ENCODE peak calls at places on chromosomes 13 and 19, in six cellular contexts. One of them, this sample, is unnamed.

GRCh38 chr19:2659856-2660432 is 42.5 kb downstream of the GNG7 start:
- DNase-seq in hepatocyte: no peak
- DNase-seq in AG04449: no peak
- DNase-seq in bronchial epithelial cell: no peak
- DNase-seq in tibial artery: no peak
- DNase-seq in GM23338: no peak
- DNase-seq in this sample: no peak

GRCh38 chr19:16070366-16070990 is 5.8 kb upstream of the TPM4 start:
- DNase-seq in hepatocyte: no peak
- DNase-seq in AG04449: no peak
- DNase-seq in bronchial epithelial cell: peak
- DNase-seq in tibial artery: peak
- DNase-seq in GM23338: no peak
- DNase-seq in this sample: no peak

GRCh38 chr19:41626278-41626677 is 596 bp downstream of the CEACAM4 start:
- DNase-seq in hepatocyte: no peak
- DNase-seq in AG04449: no peak
- DNase-seq in bronchial epithelial cell: no peak
- DNase-seq in tibial artery: no peak
- DNase-seq in GM23338: no peak
- DNase-seq in this sample: no peak

GRCh38 chr13:98962901-98963594 is 14.8 kb downstream of the DOCK9 start:
- DNase-seq in hepatocyte: no peak
- DNase-seq in AG04449: no peak
- DNase-seq in bronchial epithelial cell: no peak
- DNase-seq in tibial artery: no peak
- DNase-seq in GM23338: no peak
- DNase-seq in this sample: no peak

GRCh38 chr13:95352486-95352885 is 51.2 kb upstream of the ABCC4 start:
- DNase-seq in hepatocyte: no peak
- DNase-seq in AG04449: no peak
- DNase-seq in bronchial epithelial cell: peak
- DNase-seq in tibial artery: no peak
- DNase-seq in GM23338: no peak
- DNase-seq in this sample: no peak

GRCh38 chr13:106612688-106613087 is 44.8 kb upstream of the ARGLU1 start:
- DNase-seq in hepatocyte: peak
- DNase-seq in AG04449: no peak
- DNase-seq in bronchial epithelial cell: peak
- DNase-seq in tibial artery: peak
- DNase-seq in GM23338: no peak
- DNase-seq in this sample: no peak

GRCh38 chr13:49450105-49450819 is 6.2 kb downstream of the SETDB2 start:
- DNase-seq in hepatocyte: no peak
- DNase-seq in AG04449: no peak
- DNase-seq in bronchial epithelial cell: no peak
- DNase-seq in tibial artery: no peak
- DNase-seq in GM23338: no peak
- DNase-seq in this sample: no peak

GRCh38 chr13:90393408-90393807 is 954.1 kb upstream of the MIR17HG start:
- DNase-seq in hepatocyte: no peak
- DNase-seq in AG04449: no peak
- DNase-seq in bronchial epithelial cell: no peak
- DNase-seq in tibial artery: no peak
- DNase-seq in GM23338: no peak
- DNase-seq in this sample: no peak

GRCh38 chr13:108302279-108302678 is 32.8 kb downstream of the TNFSF13B start:
- DNase-seq in hepatocyte: no peak
- DNase-seq in AG04449: no peak
- DNase-seq in bronchial epithelial cell: peak
- DNase-seq in tibial artery: no peak
- DNase-seq in GM23338: no peak
- DNase-seq in this sample: no peak

GRCh38 chr13:113916330-113916815 is 52.5 kb upstream of the GAS6 start:
- DNase-seq in hepatocyte: no peak
- DNase-seq in AG04449: no peak
- DNase-seq in bronchial epithelial cell: peak
- DNase-seq in tibial artery: no peak
- DNase-seq in GM23338: no peak
- DNase-seq in this sample: no peak

GRCh38 chr19:2706251-2706650 is 3.8 kb upstream of the GNG7 start:
- DNase-seq in hepatocyte: no peak
- DNase-seq in AG04449: no peak
- DNase-seq in bronchial epithelial cell: no peak
- DNase-seq in tibial artery: no peak
- DNase-seq in GM23338: no peak
- DNase-seq in this sample: no peak

GRCh38 chr19:18814063-18814462 is 17.7 kb upstream of the UPF1 start:
- DNase-seq in hepatocyte: no peak
- DNase-seq in AG04449: no peak
- DNase-seq in bronchial epithelial cell: no peak
- DNase-seq in tibial artery: peak
- DNase-seq in GM23338: no peak
- DNase-seq in this sample: no peak

GRCh38 chr13:40993987-40994386 is 25.1 kb downstream of the ELF1 start:
- DNase-seq in hepatocyte: peak
- DNase-seq in AG04449: no peak
- DNase-seq in bronchial epithelial cell: peak
- DNase-seq in tibial artery: no peak
- DNase-seq in GM23338: peak
- DNase-seq in this sample: peak

GRCh38 chr19:47158879-47159509 is 28.4 kb downstream of the SAE1 start:
- DNase-seq in hepatocyte: no peak
- DNase-seq in AG04449: no peak
- DNase-seq in bronchial epithelial cell: peak
- DNase-seq in tibial artery: no peak
- DNase-seq in GM23338: no peak
- DNase-seq in this sample: no peak

GRCh38 chr19:35843676-35844481 is 8.4 kb downstream of the NPHS1 start:
- DNase-seq in hepatocyte: peak
- DNase-seq in AG04449: no peak
- DNase-seq in bronchial epithelial cell: peak
- DNase-seq in tibial artery: no peak
- DNase-seq in GM23338: peak
- DNase-seq in this sample: no peak

DNA sequence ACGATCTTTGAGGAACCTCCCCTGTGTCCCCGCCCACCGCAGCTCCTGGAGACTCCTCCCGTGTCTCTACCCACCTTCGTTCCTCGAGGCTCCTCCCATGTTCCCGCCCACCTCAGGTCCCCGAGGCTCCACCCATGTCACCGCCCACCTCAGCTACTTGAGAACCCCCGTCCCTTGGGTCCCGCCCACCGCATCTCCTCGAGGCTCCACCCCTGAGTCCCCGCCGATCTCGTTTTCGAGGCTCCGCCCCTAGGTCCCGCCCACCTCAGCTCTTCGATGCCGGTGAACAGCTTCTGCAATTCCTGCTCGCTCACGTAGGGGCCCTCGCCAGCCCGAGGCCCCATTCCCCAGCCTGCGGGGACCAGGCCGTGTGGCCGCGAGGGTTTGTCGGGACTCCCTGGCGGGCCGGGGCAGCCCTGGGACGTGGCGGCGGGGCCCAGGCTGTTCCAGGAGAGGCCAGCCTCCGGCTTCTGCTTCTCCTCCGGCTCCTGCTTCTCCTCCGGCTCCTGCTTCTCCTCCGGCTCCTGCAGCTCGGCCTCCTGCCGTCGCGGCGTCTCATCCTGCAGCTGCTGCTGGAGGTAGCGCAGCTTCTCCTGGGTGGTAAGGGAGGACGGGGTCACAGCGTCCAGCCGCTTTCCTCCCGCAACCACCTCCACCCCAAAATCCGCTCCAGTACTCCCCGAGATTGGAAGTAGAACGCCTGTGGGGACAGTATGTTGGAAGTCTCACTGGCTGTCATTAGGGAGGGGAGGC is 16.7 kb downstream of the TSKS start:
- DNase-seq in hepatocyte: no peak
- DNase-seq in AG04449: no peak
- DNase-seq in bronchial epithelial cell: no peak
- DNase-seq in tibial artery: no peak
- DNase-seq in GM23338: peak
- DNase-seq in this sample: no peak
- H3K4me3 ChIP-seq in hepatocyte: no peak
- H3K4me3 ChIP-seq in AG04449: no peak
- H3K4me3 ChIP-seq in bronchial epithelial cell: no peak
- H3K4me3 ChIP-seq in tibial artery: no peak
- H3K4me3 ChIP-seq in GM23338: peak
- H3K4me3 ChIP-seq in this sample: no peak

GRCh38 chr13:59730026-59730425 is 433.7 kb downstream of the DIAPH3 start:
- DNase-seq in hepatocyte: no peak
- DNase-seq in AG04449: no peak
- DNase-seq in bronchial epithelial cell: no peak
- DNase-seq in tibial artery: no peak
- DNase-seq in GM23338: no peak
- DNase-seq in this sample: no peak

GRCh38 chr13:59728896-59729545 is 434.7 kb downstream of the DIAPH3 start:
- DNase-seq in hepatocyte: no peak
- DNase-seq in AG04449: no peak
- DNase-seq in bronchial epithelial cell: no peak
- DNase-seq in tibial artery: no peak
- DNase-seq in GM23338: no peak
- DNase-seq in this sample: no peak

GRCh38 chr13:59734393-59734792 is 429.3 kb downstream of the DIAPH3 start:
- DNase-seq in hepatocyte: no peak
- DNase-seq in AG04449: no peak
- DNase-seq in bronchial epithelial cell: no peak
- DNase-seq in tibial artery: no peak
- DNase-seq in GM23338: no peak
- DNase-seq in this sample: no peak
- H3K4me3 ChIP-seq in hepatocyte: no peak
- H3K4me3 ChIP-seq in AG04449: no peak
- H3K4me3 ChIP-seq in bronchial epithelial cell: no peak
- H3K4me3 ChIP-seq in tibial artery: no peak
- H3K4me3 ChIP-seq in GM23338: no peak
- H3K4me3 ChIP-seq in this sample: no peak

GRCh38 chr19:12891553-12892021 is 627 bp downstream of the GCDH start:
- DNase-seq in hepatocyte: no peak
- DNase-seq in AG04449: no peak
- DNase-seq in bronchial epithelial cell: no peak
- DNase-seq in tibial artery: no peak
- DNase-seq in GM23338: peak
- DNase-seq in this sample: no peak
- H3K4me3 ChIP-seq in hepatocyte: peak
- H3K4me3 ChIP-seq in AG04449: peak
- H3K4me3 ChIP-seq in bronchial epithelial cell: peak
- H3K4me3 ChIP-seq in tibial artery: peak
- H3K4me3 ChIP-seq in GM23338: peak
- H3K4me3 ChIP-seq in this sample: peak

DNA sequence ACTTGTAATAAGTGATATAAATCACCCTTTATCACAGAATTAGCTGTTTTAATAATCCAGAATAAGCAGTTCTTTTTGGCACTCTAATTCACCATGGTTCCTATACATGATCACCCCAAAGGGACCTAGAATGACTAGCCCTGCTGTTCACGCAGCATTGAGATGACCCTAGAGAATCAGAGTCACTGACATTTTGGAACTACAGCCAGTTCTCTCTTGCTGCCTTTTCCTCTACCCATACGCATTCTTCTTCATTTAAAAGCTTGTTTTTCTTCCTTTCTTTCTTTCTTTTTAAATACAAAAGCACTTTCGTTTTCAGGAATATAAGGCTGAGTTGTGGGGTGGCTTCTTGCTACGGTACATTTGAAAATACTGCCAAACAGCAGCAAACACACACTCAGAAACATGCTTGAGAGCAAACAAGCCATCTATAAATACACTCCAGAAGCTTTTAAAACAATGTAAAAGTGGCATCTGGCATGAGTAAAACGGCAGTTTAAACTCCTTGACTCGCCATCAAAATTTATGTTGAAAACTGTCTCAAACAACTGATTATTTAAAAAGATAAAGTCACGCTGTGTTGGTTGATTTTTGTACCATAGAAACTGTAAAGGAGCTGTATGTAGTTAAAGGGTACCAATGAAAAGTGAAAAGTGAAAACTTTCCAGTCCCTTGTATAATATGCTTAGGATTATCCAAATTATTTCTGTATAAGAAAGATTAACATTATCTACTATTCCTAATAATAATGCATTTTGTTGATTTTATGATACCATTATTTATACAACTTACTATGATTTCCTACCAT is 95.6 kb downstream of the PCDH9 start:
- DNase-seq in hepatocyte: no peak
- DNase-seq in AG04449: no peak
- DNase-seq in bronchial epithelial cell: no peak
- DNase-seq in tibial artery: no peak
- DNase-seq in GM23338: no peak
- DNase-seq in this sample: no peak
- H3K4me3 ChIP-seq in hepatocyte: no peak
- H3K4me3 ChIP-seq in AG04449: peak
- H3K4me3 ChIP-seq in bronchial epithelial cell: no peak
- H3K4me3 ChIP-seq in tibial artery: peak
- H3K4me3 ChIP-seq in GM23338: no peak
- H3K4me3 ChIP-seq in this sample: no peak